ENCODE peak calls at places on chromosomes 3 and 15, in four cellular contexts. E is GM12878, P is A549, V is IMR-90. K is an unnamed sample.

GRCh38 chr3:98827221-98827620 is 64.1 kb downstream of the ST3GAL6 start:
- DNase-seq in E (no peak), P (no peak), V (no peak), K (no peak)

GRCh38 chr3:106004137-106004600 is 135.4 kb upstream of the CBLB start:
- DNase-seq in P (no peak), E (no peak), V (peak), K (no peak)

GRCh38 chr15:60809375-60809774 is 330.4 kb upstream of the ICE2 start:
- DNase-seq in P (no peak), E (no peak), V (no peak), K (no peak)

GRCh38 chr3:186322761-186323160 is 39.3 kb downstream of the DGKG start:
- DNase-seq in V (no peak), E (no peak), P (no peak), K (no peak)

GRCh38 chr3:193129607-193130006 is 111.4 kb upstream of the PLAAT1 start:
- DNase-seq in P (no peak), V (no peak), E (no peak), K (no peak)

GRCh38 chr3:17233398-17233800 is 348.6 kb downstream of the PLCL2 start:
- DNase-seq in V (peak), E (peak), P (peak), K (peak)

GRCh38 chr15:88637436-88637835 is 1.4 kb upstream of the ISG20 start:
- DNase-seq in P (no peak), E (no peak), V (no peak), K (no peak)

GRCh38 chr15:52018244-52018643 is 775 bp upstream of the MAPK6 start:
- DNase-seq in V (peak), P (no peak), E (no peak), K (no peak)

DNA sequence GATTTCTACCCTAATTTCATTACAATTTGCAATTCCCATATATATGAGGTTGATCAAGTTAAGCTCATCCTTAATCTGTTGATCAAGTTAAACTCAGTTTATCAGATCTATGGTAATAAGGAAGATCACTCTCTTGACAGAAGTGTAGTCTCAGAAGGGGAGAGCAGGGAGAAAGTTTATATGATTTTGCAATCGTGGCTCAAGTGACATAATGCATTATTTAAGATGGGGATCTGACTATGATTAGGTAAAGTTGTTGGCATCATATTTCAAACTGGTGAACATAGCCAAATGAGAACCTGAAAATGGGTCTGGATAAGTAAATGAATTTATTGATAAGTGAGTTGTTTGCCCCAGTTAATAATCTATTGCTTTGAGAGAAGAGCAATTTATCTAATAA is 995.3 kb downstream of the OTOL1 start:
- DNase-seq in V (peak), P (no peak), E (no peak), K (no peak)
- TF ChIP-seq BHLHE40 in V (no peak), P (no peak), E (no peak), K (no peak)

DNA sequence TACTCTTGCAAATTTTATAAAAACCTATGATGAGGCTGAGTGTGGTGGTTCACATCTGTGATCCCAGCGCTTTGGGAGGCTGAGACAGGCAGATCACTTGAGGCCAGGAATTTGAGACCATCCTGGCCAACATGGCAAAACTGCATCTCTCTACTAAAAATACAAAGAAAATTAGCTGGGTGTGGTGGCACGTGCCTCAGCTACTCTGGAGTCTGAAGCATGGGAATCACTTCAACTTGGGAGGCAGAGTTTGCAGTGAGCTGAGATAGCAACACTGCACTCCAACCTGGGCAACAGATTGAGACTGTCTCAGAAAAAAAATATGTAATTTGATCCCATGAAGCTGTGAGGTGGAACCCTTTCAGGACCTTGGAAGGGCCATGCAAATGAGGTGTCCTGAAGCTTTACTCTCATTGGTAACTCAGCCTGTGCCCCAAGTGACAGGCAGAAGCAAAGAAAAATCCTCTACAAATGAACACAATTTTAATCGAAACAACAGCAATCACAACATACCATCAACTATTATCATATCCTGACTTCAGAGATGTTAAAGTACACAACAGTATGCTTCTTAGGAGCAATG is 84.6 kb upstream of the CDV3 start:
- DNase-seq in P (no peak), V (peak), E (no peak), K (no peak)
- TF ChIP-seq BHLHE40 in P (no peak), V (peak), E (peak), K (no peak)

GRCh38 chr15:32829441-32829840 is 111.6 kb downstream of the GREM1 start:
- DNase-seq in V (no peak), P (no peak), E (no peak), K (no peak)

GRCh38 chr15:32831458-32831857 is 113.7 kb downstream of the GREM1 start:
- DNase-seq in P (no peak), E (no peak), V (no peak), K (no peak)

GRCh38 chr15:32837935-32838334 is 120.1 kb downstream of the GREM1 start:
- DNase-seq in P (no peak), E (no peak), V (no peak), K (no peak)

GRCh38 chr15:32834156-32834555 is 116.4 kb downstream of the GREM1 start:
- DNase-seq in E (peak), V (no peak), P (no peak), K (no peak)

GRCh38 chr15:32833323-32833944 is 115.6 kb downstream of the GREM1 start:
- DNase-seq in P (no peak), V (peak), E (no peak), K (no peak)
- TF ChIP-seq BHLHE40 in P (no peak), V (no peak), E (no peak), K (no peak)

GRCh38 chr3:141050576-141050912 is 603 bp upstream of the SPSB4 start:
- DNase-seq in P (no peak), E (no peak), V (no peak), K (no peak)

GRCh38 chr3:141052570-141053069 is 1.5 kb downstream of the SPSB4 start:
- DNase-seq in E (no peak), P (no peak), V (no peak), K (peak)

GRCh38 chr3:141049681-141050080 is 1.5 kb upstream of the SPSB4 start:
- DNase-seq in E (no peak), P (peak), V (no peak), K (peak)

GRCh38 chr3:141051641-141052569 is 758 bp downstream of the SPSB4 start:
- DNase-seq in E (no peak), V (peak), P (no peak), K (peak)

GRCh38 chr3:141050913-141051632 is at the start of gene SPSB4:
- DNase-seq in E (no peak), V (peak), P (peak), K (peak)
- TF ChIP-seq BHLHE40 in E (no peak), V (no peak), P (no peak), K (no peak)

GRCh38 chr3:30577788-30578187 is 28.6 kb upstream of the TGFBR2 start:
- DNase-seq in E (no peak), P (no peak), V (no peak), K (no peak)

GRCh38 chr3:30576946-30577345 is 29.5 kb upstream of the TGFBR2 start:
- DNase-seq in P (no peak), E (no peak), V (peak), K (no peak)

GRCh38 chr3:30581067-30581585 is 25.3 kb upstream of the TGFBR2 start:
- DNase-seq in P (no peak), V (no peak), E (no peak), K (no peak)

GRCh38 chr3:30578986-30579579 is 27.3 kb upstream of the TGFBR2 start:
- DNase-seq in V (no peak), P (no peak), E (no peak), K (no peak)

GRCh38 chr3:30578479-30578878 is 27.9 kb upstream of the TGFBR2 start:
- DNase-seq in E (no peak), V (peak), P (no peak), K (no peak)
- TF ChIP-seq BHLHE40 in E (no peak), V (peak), P (no peak), K (no peak)

K was measured in HEK293T.